ENCODE peak calls at places on chromosomes 12 and 14, in eight cellular contexts. Z is omental fat pad, H is AG09319, P is mammary epithelial cell, T is NB4, A is heart left ventricle, R is Calu3, K is glutamatergic neuron. N is an unnamed sample.

GRCh38 chr12:1842183-1842904 is 22.0 kb downstream of the LRTM2 start:
- DNase-seq in Z (no peak), H (no peak), P (no peak), T (peak), A (peak), R (no peak), K (peak), N (no peak)

GRCh38 chr14:72643317-72643801 is 250.5 kb downstream of the DPF3 start:
- DNase-seq in Z (no peak), H (peak), P (peak), T (no peak), A (peak), R (peak), K (peak), N (no peak)

GRCh38 chr12:98574110-98574509 is 19.4 kb upstream of the SLC25A3 start:
- DNase-seq in Z (no peak), H (no peak), P (peak), T (no peak), A (no peak), R (no peak), K (no peak), N (no peak)

GRCh38 chr12:93778306-93778705 is 101.1 kb downstream of the CRADD start:
- DNase-seq in Z (no peak), H (peak), P (no peak), T (no peak), A (no peak), R (no peak), K (no peak), N (no peak)

GRCh38 chr14:27078176-27078575 is 480.3 kb upstream of the NOVA1 start:
- DNase-seq in Z (no peak), H (no peak), P (no peak), T (no peak), A (no peak), R (no peak), K (no peak), N (no peak)

GRCh38 chr14:34227834-34228662 is 234.0 kb downstream of the SPTSSA start:
- DNase-seq in Z (peak), H (peak), P (peak), T (peak), A (peak), R (peak), K (peak), N (peak)

GRCh38 chr12:100826323-100826722 is 31.7 kb downstream of the ANO4 start:
- DNase-seq in Z (peak), H (no peak), P (peak), T (peak), A (no peak), R (peak), K (no peak), N (peak)

GRCh38 chr12:2324375-2324774 is 271.6 kb downstream of the CACNA1C start:
- DNase-seq in Z (no peak), H (no peak), P (no peak), T (no peak), A (no peak), R (no peak), K (no peak), N (no peak)

GRCh38 chr12:92537235-92537960 is 165.4 kb upstream of the PLEKHG7 start:
- DNase-seq in Z (no peak), H (no peak), P (no peak), T (no peak), A (no peak), R (no peak), K (no peak), N (no peak)

GRCh38 chr14:20801726-20802125 is 918 bp downstream of the RNASE1 start:
- DNase-seq in Z (no peak), H (no peak), P (no peak), T (no peak), A (peak), R (peak), K (no peak), N (no peak)

GRCh38 chr12:10722905-10723866 is at the start of gene YBX3:
- DNase-seq in Z (peak), H (peak), P (peak), T (peak), A (peak), R (peak), K (peak), N (peak)

GRCh38 chr14:36522347-36522971 is 2.4 kb upstream of the NKX2-1 start:
- DNase-seq in Z (no peak), H (no peak), P (no peak), T (no peak), A (no peak), R (no peak), K (no peak), N (no peak)

GRCh38 chr12:117240356-117240755 is 50.1 kb upstream of the FBXO21 start:
- DNase-seq in Z (no peak), H (no peak), P (no peak), T (no peak), A (no peak), R (no peak), K (no peak), N (no peak)

GRCh38 chr14:34781242-34781641 is 66.8 kb upstream of the CFL2 start:
- DNase-seq in Z (no peak), H (peak), P (peak), T (peak), A (no peak), R (no peak), K (no peak), N (peak)

GRCh38 chr14:52150162-52150561 is 81.3 kb upstream of the NID2 start:
- DNase-seq in Z (no peak), H (no peak), P (no peak), T (no peak), A (no peak), R (no peak), K (no peak), N (no peak)

GRCh38 chr14:25009891-25010290 is 40.1 kb downstream of the STXBP6 start:
- DNase-seq in Z (no peak), H (no peak), P (no peak), T (no peak), A (no peak), R (no peak), K (no peak), N (no peak)

GRCh38 chr12:92866418-92866817 is 62.7 kb downstream of the EEA1 start:
- DNase-seq in Z (no peak), H (no peak), P (peak), T (no peak), A (no peak), R (no peak), K (no peak), N (no peak)

GRCh38 chr14:61229475-61229888 is 51.7 kb downstream of the TMEM30B start:
- DNase-seq in Z (no peak), H (no peak), P (no peak), T (no peak), A (no peak), R (no peak), K (no peak), N (no peak)

GRCh38 chr14:72876710-72877063 is 17.2 kb downstream of the DPF3 start:
- DNase-seq in Z (no peak), H (no peak), P (no peak), T (no peak), A (no peak), R (no peak), K (no peak), N (no peak)

GRCh38 chr12:113647048-113647447 is 175.4 kb upstream of the LHX5 start:
- DNase-seq in Z (no peak), H (no peak), P (no peak), T (peak), A (no peak), R (peak), K (peak), N (peak)

GRCh38 chr12:88566430-88566829 is 13.8 kb downstream of the KITLG start:
- DNase-seq in Z (no peak), H (no peak), P (peak), T (no peak), A (no peak), R (peak), K (no peak), N (no peak)

GRCh38 chr12:1947081-1947480 is 28.6 kb upstream of the CACNA2D4 start:
- DNase-seq in Z (no peak), H (no peak), P (no peak), T (no peak), A (no peak), R (no peak), K (no peak), N (no peak)

GRCh38 chr14:41875113-41875512 is 268.4 kb downstream of the LRFN5 start:
- DNase-seq in Z (no peak), H (no peak), P (no peak), T (no peak), A (no peak), R (no peak), K (no peak), N (no peak)

GRCh38 chr12:69405466-69405865 is 45.9 kb downstream of the YEATS4 start:
- DNase-seq in Z (peak), H (peak), P (peak), T (no peak), A (no peak), R (peak), K (no peak), N (no peak)

GRCh38 chr14:92928961-92929688 is 6.2 kb downstream of the CHGA start:
- DNase-seq in Z (no peak), H (no peak), P (no peak), T (no peak), A (no peak), R (no peak), K (no peak), N (no peak)

GRCh38 chr14:79605863-79606262 is 605.4 kb downstream of the DIO2 start:
- DNase-seq in Z (no peak), H (no peak), P (no peak), T (no peak), A (no peak), R (no peak), K (no peak), N (no peak)

GRCh38 chr14:54737132-54737711 is 165.4 kb downstream of the GCH1 start:
- DNase-seq in Z (no peak), H (no peak), P (peak), T (no peak), A (no peak), R (no peak), K (no peak), N (no peak)

GRCh38 chr12:9868271-9868815 is 811 bp downstream of the CLEC2B start:
- DNase-seq in Z (no peak), H (no peak), P (no peak), T (no peak), A (no peak), R (no peak), K (no peak), N (no peak)

GRCh38 chr14:22978487-22978837 is 3.9 kb downstream of the AJUBA start:
- DNase-seq in Z (no peak), H (no peak), P (no peak), T (no peak), A (no peak), R (no peak), K (no peak), N (no peak)

GRCh38 chr12:14578646-14579045 is 11.0 kb upstream of the PLBD1 start:
- DNase-seq in Z (no peak), H (no peak), P (no peak), T (no peak), A (no peak), R (no peak), K (no peak), N (no peak)

GRCh38 chr12:817941-818600 is 65.7 kb downstream of the WNK1 start:
- DNase-seq in Z (no peak), H (no peak), P (no peak), T (no peak), A (no peak), R (no peak), K (no peak), N (no peak)

GRCh38 chr14:88241810-88242209 is 81.3 kb downstream of the KCNK10 start:
- DNase-seq in Z (no peak), H (no peak), P (no peak), T (no peak), A (no peak), R (no peak), K (no peak), N (no peak)

GRCh38 chr12:64452559-64453329 is 824 bp downstream of the TBK1 start:
- DNase-seq in Z (no peak), H (peak), P (peak), T (peak), A (no peak), R (peak), K (no peak), N (no peak)

GRCh38 chr12:53804429-53804828 is 52.6 kb upstream of the CISTR start:
- DNase-seq in Z (no peak), H (no peak), P (peak), T (no peak), A (no peak), R (peak), K (no peak), N (no peak)
- TF ChIP-seq CTCF in Z (no peak), H (no peak), P (peak), T (no peak), A (no peak), R (peak), K (no peak), N (no peak)

GRCh38 chr12:40375076-40375475 is 150.3 kb downstream of the LRRK2 start:
- DNase-seq in Z (no peak), H (no peak), P (no peak), T (peak), A (no peak), R (no peak), K (no peak), N (no peak)
- TF ChIP-seq CTCF in Z (no peak), H (peak), P (peak), T (peak), A (no peak), R (no peak), K (peak), N (peak)

DNA sequence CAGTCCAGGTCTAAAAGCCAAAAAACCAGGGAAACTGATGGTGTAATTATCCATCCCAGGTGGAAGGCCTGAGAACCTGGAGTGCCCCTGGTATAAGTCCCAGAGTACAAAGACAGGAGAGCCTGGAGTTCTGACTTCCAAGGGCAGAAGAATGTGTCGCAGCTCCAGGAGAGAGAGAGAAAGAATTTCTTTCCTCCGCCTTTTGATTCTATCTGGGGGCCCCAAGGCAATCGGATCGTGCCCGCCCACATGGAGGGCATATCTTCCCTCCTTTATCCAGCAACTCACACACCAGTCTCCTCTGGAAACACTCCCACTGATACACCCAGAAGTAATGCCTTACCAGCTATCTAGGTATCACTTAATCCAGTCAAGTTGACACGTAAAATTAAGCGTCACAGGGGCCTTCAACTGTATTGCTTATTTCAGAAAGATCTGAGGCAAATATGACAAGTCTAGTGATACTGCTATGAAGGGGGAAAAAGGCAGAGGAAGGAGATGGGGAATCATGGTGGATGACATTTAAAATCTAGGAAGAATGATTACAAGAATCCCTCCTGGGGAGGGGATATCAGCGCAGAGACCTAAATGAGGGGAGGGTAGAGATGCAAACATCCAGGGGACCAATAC is 30.5 kb upstream of the LRP6 start:
- DNase-seq in Z (no peak), H (no peak), P (no peak), T (no peak), A (no peak), R (no peak), K (no peak), N (no peak)
- TF ChIP-seq CTCF in Z (no peak), H (no peak), P (no peak), T (no peak), A (no peak), R (no peak), K (no peak), N (no peak)

GRCh38 chr12:115570271-115570777 is 707.2 kb downstream of the MED13L start:
- DNase-seq in Z (no peak), H (no peak), P (no peak), T (no peak), A (no peak), R (no peak), K (peak), N (no peak)

GRCh38 chr12:115571446-115571845 is 706.0 kb downstream of the MED13L start:
- DNase-seq in Z (no peak), H (no peak), P (no peak), T (no peak), A (no peak), R (no peak), K (no peak), N (no peak)

GRCh38 chr12:115571027-115571426 is 706.5 kb downstream of the MED13L start:
- DNase-seq in Z (no peak), H (no peak), P (no peak), T (no peak), A (no peak), R (no peak), K (no peak), N (no peak)

GRCh38 chr12:115572440-115572839 is 705.1 kb downstream of the MED13L start:
- DNase-seq in Z (no peak), H (no peak), P (peak), T (peak), A (no peak), R (no peak), K (no peak), N (no peak)

DNA sequence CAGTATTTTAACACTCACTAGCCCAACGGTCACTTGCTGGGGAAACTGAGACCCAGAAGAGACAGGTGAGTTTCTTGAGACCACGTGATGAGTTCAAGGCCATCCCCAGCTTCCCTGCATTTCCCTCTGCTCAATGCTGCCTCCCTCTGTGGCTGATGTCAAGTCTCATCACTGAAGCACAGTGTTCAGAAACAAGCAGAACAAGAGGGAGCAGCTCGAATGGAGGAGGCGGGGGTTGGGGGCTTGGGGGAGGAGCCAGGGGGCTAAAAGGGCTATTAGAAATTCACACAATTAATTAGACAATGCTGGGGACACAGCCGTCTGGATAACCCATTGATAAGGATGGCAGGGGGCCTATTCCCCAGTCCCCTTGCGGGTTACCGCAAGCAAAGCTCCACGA is 707.8 kb downstream of the MED13L start:
- DNase-seq in Z (no peak), H (no peak), P (no peak), T (no peak), A (no peak), R (no peak), K (peak), N (no peak)
- TF ChIP-seq CTCF in Z (no peak), H (peak), P (no peak), T (no peak), A (no peak), R (no peak), K (no peak), N (no peak)